ENCODE peak calls at places on chromosomes 13 and 19, in seven cellular contexts. J is HCT116, S is fibroblast of lung, F is GM23338, Q is neural progenitor cell, O is GM12878, A is GM23248. H is an unnamed sample. For H3K36me3, the result is how much of the 10 kb centered on the place peaks cover.

GRCh38 chr19:11064831-11065303 is 24.4 kb upstream of the LDLR start:
- DNase-seq in F (no peak), Q (no peak), S (peak), J (no peak), O (no peak), A (peak), H (no peak)

GRCh38 chr19:55117063-55117635 is 288 bp downstream of the PPP1R12C start:
- DNase-seq in Q (no peak), S (no peak), O (no peak), A (peak), J (no peak), F (no peak), H (no peak)

GRCh38 chr19:16628984-16629691 is 1.1 kb upstream of the MED26 start:
- DNase-seq in S (peak), J (no peak), O (peak), F (peak), Q (no peak), A (peak), H (no peak)

GRCh38 chr19:16032509-16033135 is 43.7 kb upstream of the TPM4 start:
- DNase-seq in S (no peak), O (no peak), J (no peak), A (no peak), F (no peak), Q (no peak), H (no peak)

GRCh38 chr19:46611791-46612190 is 10.7 kb downstream of the CALM3 start:
- DNase-seq in A (no peak), J (no peak), F (no peak), S (no peak), Q (no peak), O (no peak), H (no peak)

GRCh38 chr19:11279505-11280236 is 16.3 kb upstream of the TSPAN16 start:
- DNase-seq in A (no peak), S (no peak), Q (no peak), F (no peak), J (no peak), O (peak), H (no peak)

GRCh38 chr13:33994198-33994597 is 176.2 kb downstream of the RFC3 start:
- DNase-seq in J (no peak), S (no peak), O (no peak), A (no peak), Q (no peak), F (no peak), H (no peak)

GRCh38 chr13:79631260-79631659 is 150.3 kb downstream of the NDFIP2 start:
- DNase-seq in A (peak), J (peak), Q (no peak), F (peak), S (peak), O (no peak), H (peak)

GRCh38 chr19:35223084-35223790 is 5.3 kb downstream of the FAM187B start:
- DNase-seq in J (no peak), A (no peak), F (no peak), O (no peak), S (no peak), Q (no peak), H (no peak)

GRCh38 chr19:13298565-13299481 is 148.6 kb downstream of the IER2 start:
- DNase-seq in Q (no peak), S (no peak), J (no peak), A (no peak), F (peak), O (no peak), H (no peak)

GRCh38 chr13:63436288-63436687 is 2020.6 kb upstream of the PCDH20 start:
- DNase-seq in A (no peak), S (no peak), J (no peak), Q (no peak), F (no peak), O (no peak), H (no peak)

GRCh38 chr19:39645800-39646411 is 9.8 kb upstream of the LGALS16 start:
- DNase-seq in S (peak), O (no peak), A (peak), J (no peak), F (peak), Q (peak), H (no peak)

GRCh38 chr19:51571599-51571998 is 516 bp downstream of the ZNF175 start:
- DNase-seq in O (no peak), F (no peak), J (no peak), A (peak), S (no peak), Q (no peak), H (no peak)

GRCh38 chr19:43839139-43839538 is 12.0 kb downstream of the ZNF283 start:
- DNase-seq in A (no peak), Q (no peak), J (no peak), O (no peak), F (no peak), S (no peak), H (no peak)
- H3K36me3 ChIP-seq in A (half or more), Q (half or more), J (half or more), O (under half), F (half or more), S (under half), H (under half)

GRCh38 chr13:107375701-107376350 is 807.9 kb upstream of the ARGLU1 start:
- DNase-seq in F (no peak), J (no peak), A (no peak), Q (no peak), O (no peak), S (no peak), H (no peak)
- H3K27ac ChIP-seq in F (no peak), J (no peak), A (peak), Q (no peak), O (no peak), S (no peak), H (no peak)

GRCh38 chr19:44845612-44846454 is at the start of gene NECTIN2:
- DNase-seq in A (peak), S (peak), O (peak), J (peak), Q (peak), F (peak), H (peak)
- TF ChIP-seq EZH2 in A (no peak), S (no peak), O (no peak), J (no peak), Q (no peak), F (no peak), H (no peak)

GRCh38 chr13:112509190-112509589 is 78.8 kb downstream of the TUBGCP3 start:
- DNase-seq in A (no peak), J (no peak), S (no peak), O (no peak), F (no peak), Q (no peak), H (no peak)
- H3K36me3 ChIP-seq in A (under half), J (under half), S (under half), O (under half), F (under half), Q (under half), H (under half)

DNA sequence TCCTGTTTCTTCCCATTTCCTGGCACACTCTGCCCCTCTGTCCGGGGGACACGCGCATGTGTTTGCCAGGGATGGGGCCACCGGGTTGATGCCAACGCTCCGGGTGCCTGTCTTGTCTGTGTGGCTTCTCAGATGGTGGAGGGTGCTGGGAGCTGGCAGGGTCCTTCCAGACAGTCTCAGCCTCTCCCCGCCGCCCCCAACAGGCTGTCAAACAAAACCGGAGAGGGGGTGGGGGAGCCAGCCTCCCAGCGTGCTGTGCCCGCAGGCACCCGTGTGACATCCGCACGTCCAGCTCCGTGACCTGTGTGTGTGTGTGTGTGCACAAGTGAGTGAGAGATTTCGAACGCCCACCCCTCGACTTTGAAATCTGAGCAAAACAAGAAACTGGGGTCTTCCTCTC is 10.6 kb upstream of the EHD2 start:
- DNase-seq in F (no peak), J (no peak), Q (no peak), O (no peak), A (no peak), S (no peak), H (no peak)
- H3K27ac ChIP-seq in F (no peak), J (no peak), Q (no peak), O (no peak), A (no peak), S (no peak), H (no peak)

DNA sequence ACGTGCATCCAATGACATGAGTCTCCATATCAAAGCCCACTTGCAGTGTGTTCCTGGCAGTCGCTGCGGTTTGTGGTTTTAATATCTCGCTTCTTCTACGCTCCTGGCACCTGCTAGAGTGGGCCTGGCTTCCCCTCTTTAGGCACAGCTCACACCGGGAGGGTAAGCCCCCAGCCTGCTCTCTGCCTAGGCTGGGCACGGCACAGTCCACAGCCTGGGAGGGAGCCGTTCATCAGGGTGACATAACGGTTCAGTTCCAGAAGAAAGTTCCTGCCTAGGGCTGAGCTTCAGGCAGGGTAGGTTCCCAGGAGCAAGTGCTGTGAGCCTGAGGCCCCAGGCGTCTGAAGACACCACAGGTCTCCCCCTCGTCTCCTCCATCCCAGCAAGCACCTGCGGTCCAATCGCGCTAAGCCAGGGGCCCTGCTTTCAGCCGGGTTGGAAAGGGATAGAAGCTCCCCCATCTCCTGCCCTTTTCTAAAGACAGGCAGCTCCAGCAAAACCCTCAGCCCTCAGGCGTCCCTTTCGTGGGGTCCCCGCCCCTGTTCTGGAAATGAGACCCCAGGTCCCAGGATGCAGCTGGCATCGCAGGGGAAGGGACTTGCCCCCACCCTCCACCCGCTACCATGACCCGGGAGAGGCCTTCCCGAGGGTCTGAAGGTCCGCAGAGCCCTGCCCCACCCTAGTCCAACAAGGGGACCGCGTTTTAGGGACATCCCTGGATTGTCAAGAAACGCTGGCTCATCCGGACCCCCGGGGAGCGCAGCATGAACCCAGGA is 121.6 kb upstream of the ZNF507 start:
- DNase-seq in Q (peak), S (no peak), F (peak), O (no peak), J (no peak), A (no peak), H (no peak)
- TF ChIP-seq EZH2 in Q (no peak), S (no peak), F (no peak), O (no peak), J (no peak), A (no peak), H (no peak)

GRCh38 chr13:110415669-110416068 is 108.6 kb downstream of the COL4A2 start:
- DNase-seq in S (no peak), J (peak), A (peak), O (no peak), F (peak), Q (no peak), H (peak)
- H3K36me3 ChIP-seq in S (under half), J (under half), A (under half), O (under half), F (under half), Q (under half), H (under half)

GRCh38 chr13:32408296-32408998 is 19.5 kb downstream of the N4BP2L1 start:
- DNase-seq in S (no peak), Q (no peak), F (no peak), A (no peak), O (no peak), J (no peak), H (no peak)

GRCh38 chr13:32407854-32408253 is 20.1 kb downstream of the N4BP2L1 start:
- DNase-seq in F (no peak), A (no peak), O (no peak), J (no peak), Q (no peak), S (no peak), H (no peak)

GRCh38 chr13:32413284-32413683 is 14.6 kb downstream of the N4BP2L1 start:
- DNase-seq in O (no peak), S (no peak), Q (no peak), F (no peak), J (no peak), A (no peak), H (no peak)

GRCh38 chr13:32409561-32410440 is 18.1 kb downstream of the N4BP2L1 start:
- DNase-seq in F (peak), Q (peak), A (no peak), S (peak), O (no peak), J (no peak), H (no peak)

DNA sequence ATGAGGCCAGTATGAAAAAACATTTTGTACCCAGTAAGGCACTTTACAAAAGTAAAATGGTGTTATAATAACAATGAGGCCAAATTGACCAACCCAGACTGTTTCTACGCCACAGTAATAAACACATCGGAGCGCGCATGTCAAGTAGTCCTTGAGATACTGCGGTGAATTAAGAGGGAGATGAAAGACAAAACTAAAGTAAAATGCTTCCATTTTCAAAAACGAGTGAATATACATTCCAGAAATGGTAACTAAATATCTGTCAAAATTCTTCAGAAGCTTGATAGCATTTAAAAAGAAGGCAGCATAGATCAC is 19.0 kb downstream of the N4BP2L1 start:
- DNase-seq in A (no peak), O (no peak), F (no peak), Q (no peak), J (no peak), S (no peak), H (no peak)
- H3K27ac ChIP-seq in A (no peak), O (peak), F (peak), Q (no peak), J (no peak), S (no peak), H (no peak)

DNA sequence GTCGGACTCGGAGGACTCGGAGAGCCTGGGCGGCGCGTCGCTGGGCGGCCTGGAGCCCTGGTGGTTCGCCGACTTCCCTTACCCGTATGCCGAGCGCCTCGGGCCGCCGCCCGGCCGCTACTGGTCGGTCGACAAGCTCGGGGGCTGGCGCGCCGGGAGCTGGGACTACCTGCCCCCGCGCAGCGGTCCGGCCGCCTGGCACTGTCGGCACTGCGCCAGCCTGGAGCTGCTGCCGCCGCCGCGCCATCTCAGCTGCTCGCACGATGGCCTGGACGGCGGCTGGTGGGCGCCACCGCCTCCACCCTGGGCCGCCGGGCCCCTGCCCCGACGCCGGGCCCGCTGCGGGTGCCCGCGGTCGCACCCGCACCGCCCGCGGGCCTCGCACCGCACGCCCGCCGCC is 2.5 kb upstream of the GRWD1 start:
- DNase-seq in J (no peak), A (peak), O (no peak), S (no peak), F (peak), Q (peak), H (no peak)
- TF ChIP-seq EZH2 in J (no peak), A (no peak), O (no peak), S (peak), F (no peak), Q (peak), H (no peak)

GRCh38 chr13:97342136-97342535 is 91.8 kb upstream of the RAP2A start:
- DNase-seq in Q (no peak), S (no peak), O (no peak), J (no peak), A (no peak), F (no peak), H (no peak)
- H3K36me3 ChIP-seq in Q (under half), S (under half), O (under half), J (under half), A (under half), F (under half), H (under half)